ENCODE peak calls at places on chromosomes 4 and X, in seven cellular contexts. One of them, this sample, is unnamed.

GRCh38 chr4:148834804-148835598 is 392.8 kb upstream of the NR3C2 start:
- DNase-seq in endothelial cell of umbilical vein: peak
- DNase-seq in IMR-90: peak
- DNase-seq in keratinocyte: no peak
- DNase-seq in SK-N-SH: no peak
- DNase-seq in mesenchymal stem cell: peak
- DNase-seq in GM23248: peak
- DNase-seq in this sample: peak

GRCh38 chrX:139932901-139933796 is at the start of gene ATP11C:
- DNase-seq in endothelial cell of umbilical vein: peak
- DNase-seq in IMR-90: peak
- DNase-seq in keratinocyte: peak
- DNase-seq in SK-N-SH: peak
- DNase-seq in mesenchymal stem cell: peak
- DNase-seq in GM23248: peak
- DNase-seq in this sample: peak

GRCh38 chr4:123411976-123412589 is 15.5 kb downstream of the SPRY1 start:
- DNase-seq in endothelial cell of umbilical vein: no peak
- DNase-seq in IMR-90: no peak
- DNase-seq in keratinocyte: no peak
- DNase-seq in SK-N-SH: no peak
- DNase-seq in mesenchymal stem cell: no peak
- DNase-seq in GM23248: peak
- DNase-seq in this sample: no peak

GRCh38 chr4:173281001-173281400 is 53.2 kb downstream of the HMGB2 start:
- DNase-seq in endothelial cell of umbilical vein: no peak
- DNase-seq in IMR-90: no peak
- DNase-seq in keratinocyte: no peak
- DNase-seq in SK-N-SH: no peak
- DNase-seq in mesenchymal stem cell: no peak
- DNase-seq in GM23248: no peak
- DNase-seq in this sample: no peak

GRCh38 chr4:100081511-100081910 is 108.8 kb downstream of the DDIT4L start:
- DNase-seq in endothelial cell of umbilical vein: no peak
- DNase-seq in IMR-90: no peak
- DNase-seq in keratinocyte: no peak
- DNase-seq in SK-N-SH: no peak
- DNase-seq in mesenchymal stem cell: no peak
- DNase-seq in GM23248: no peak
- DNase-seq in this sample: no peak

GRCh38 chrX:123338240-123338639 is 154.2 kb downstream of the GRIA3 start:
- DNase-seq in endothelial cell of umbilical vein: no peak
- DNase-seq in IMR-90: no peak
- DNase-seq in keratinocyte: no peak
- DNase-seq in SK-N-SH: no peak
- DNase-seq in mesenchymal stem cell: no peak
- DNase-seq in GM23248: no peak
- DNase-seq in this sample: no peak

GRCh38 chr4:108794136-108794535 is 31.3 kb upstream of the ETNPPL start:
- DNase-seq in endothelial cell of umbilical vein: no peak
- DNase-seq in IMR-90: peak
- DNase-seq in keratinocyte: no peak
- DNase-seq in SK-N-SH: no peak
- DNase-seq in mesenchymal stem cell: peak
- DNase-seq in GM23248: peak
- DNase-seq in this sample: no peak

GRCh38 chr4:6987566-6987920 is 55.6 kb upstream of the TADA2B start:
- DNase-seq in endothelial cell of umbilical vein: no peak
- DNase-seq in IMR-90: peak
- DNase-seq in keratinocyte: no peak
- DNase-seq in SK-N-SH: no peak
- DNase-seq in mesenchymal stem cell: peak
- DNase-seq in GM23248: peak
- DNase-seq in this sample: peak

GRCh38 chrX:87621697-87622096 is 104.1 kb downstream of the KLHL4 start:
- DNase-seq in endothelial cell of umbilical vein: peak
- DNase-seq in IMR-90: no peak
- DNase-seq in keratinocyte: no peak
- DNase-seq in SK-N-SH: no peak
- DNase-seq in mesenchymal stem cell: peak
- DNase-seq in GM23248: no peak
- DNase-seq in this sample: no peak

GRCh38 chr4:845836-846251 is 19.9 kb upstream of the CPLX1 start:
- DNase-seq in endothelial cell of umbilical vein: no peak
- DNase-seq in IMR-90: peak
- DNase-seq in keratinocyte: no peak
- DNase-seq in SK-N-SH: no peak
- DNase-seq in mesenchymal stem cell: no peak
- DNase-seq in GM23248: peak
- DNase-seq in this sample: no peak

GRCh38 chr4:85756938-85757337 is 282.0 kb downstream of the ARHGAP24 start:
- DNase-seq in endothelial cell of umbilical vein: peak
- DNase-seq in IMR-90: peak
- DNase-seq in keratinocyte: no peak
- DNase-seq in SK-N-SH: peak
- DNase-seq in mesenchymal stem cell: peak
- DNase-seq in GM23248: peak
- DNase-seq in this sample: peak

GRCh38 chrX:51461053-51462050 is 35.0 kb downstream of the NUDT11 start:
- DNase-seq in endothelial cell of umbilical vein: peak
- DNase-seq in IMR-90: peak
- DNase-seq in keratinocyte: no peak
- DNase-seq in SK-N-SH: peak
- DNase-seq in mesenchymal stem cell: peak
- DNase-seq in GM23248: peak
- DNase-seq in this sample: peak

GRCh38 chrX:95076449-95076848 is 1402.4 kb downstream of the FAM133A start:
- DNase-seq in endothelial cell of umbilical vein: no peak
- DNase-seq in IMR-90: peak
- DNase-seq in keratinocyte: no peak
- DNase-seq in SK-N-SH: peak
- DNase-seq in mesenchymal stem cell: peak
- DNase-seq in GM23248: peak
- DNase-seq in this sample: peak

GRCh38 chr4:118942465-118942864 is 53.8 kb downstream of the SYNPO2 start:
- DNase-seq in endothelial cell of umbilical vein: no peak
- DNase-seq in IMR-90: peak
- DNase-seq in keratinocyte: no peak
- DNase-seq in SK-N-SH: peak
- DNase-seq in mesenchymal stem cell: peak
- DNase-seq in GM23248: peak
- DNase-seq in this sample: no peak

GRCh38 chrX:134163836-134164235 is 73.1 kb upstream of the CCDC160 start:
- DNase-seq in endothelial cell of umbilical vein: no peak
- DNase-seq in IMR-90: no peak
- DNase-seq in keratinocyte: no peak
- DNase-seq in SK-N-SH: no peak
- DNase-seq in mesenchymal stem cell: no peak
- DNase-seq in GM23248: no peak
- DNase-seq in this sample: no peak

GRCh38 chr4:1975880-1976279 is 32.9 kb downstream of the NELFA start:
- DNase-seq in endothelial cell of umbilical vein: no peak
- DNase-seq in IMR-90: no peak
- DNase-seq in keratinocyte: no peak
- DNase-seq in SK-N-SH: no peak
- DNase-seq in mesenchymal stem cell: no peak
- DNase-seq in GM23248: no peak
- DNase-seq in this sample: no peak

GRCh38 chr4:78660559-78660958 is 109.0 kb downstream of the ANXA3 start:
- DNase-seq in endothelial cell of umbilical vein: no peak
- DNase-seq in IMR-90: no peak
- DNase-seq in keratinocyte: no peak
- DNase-seq in SK-N-SH: no peak
- DNase-seq in mesenchymal stem cell: no peak
- DNase-seq in GM23248: peak
- DNase-seq in this sample: no peak

GRCh38 chrX:49842603-49843002 is 13.5 kb downstream of the PAGE4 start:
- DNase-seq in endothelial cell of umbilical vein: no peak
- DNase-seq in IMR-90: no peak
- DNase-seq in keratinocyte: no peak
- DNase-seq in SK-N-SH: no peak
- DNase-seq in mesenchymal stem cell: no peak
- DNase-seq in GM23248: no peak
- DNase-seq in this sample: no peak

GRCh38 chr4:113057891-113058290 is 8.4 kb downstream of the ANK2 start:
- DNase-seq in endothelial cell of umbilical vein: no peak
- DNase-seq in IMR-90: no peak
- DNase-seq in keratinocyte: no peak
- DNase-seq in SK-N-SH: no peak
- DNase-seq in mesenchymal stem cell: peak
- DNase-seq in GM23248: peak
- DNase-seq in this sample: no peak

GRCh38 chr4:78650106-78651021 is 98.8 kb downstream of the ANXA3 start:
- DNase-seq in endothelial cell of umbilical vein: no peak
- DNase-seq in IMR-90: peak
- DNase-seq in keratinocyte: peak
- DNase-seq in SK-N-SH: no peak
- DNase-seq in mesenchymal stem cell: peak
- DNase-seq in GM23248: peak
- DNase-seq in this sample: no peak

GRCh38 chrX:103464071-103464773 is 55.1 kb downstream of the RAB40A start:
- DNase-seq in endothelial cell of umbilical vein: peak
- DNase-seq in IMR-90: peak
- DNase-seq in keratinocyte: no peak
- DNase-seq in SK-N-SH: peak
- DNase-seq in mesenchymal stem cell: peak
- DNase-seq in GM23248: peak
- DNase-seq in this sample: peak

GRCh38 chrX:134210465-134210864 is 26.5 kb upstream of the CCDC160 start:
- DNase-seq in endothelial cell of umbilical vein: no peak
- DNase-seq in IMR-90: no peak
- DNase-seq in keratinocyte: no peak
- DNase-seq in SK-N-SH: no peak
- DNase-seq in mesenchymal stem cell: no peak
- DNase-seq in GM23248: no peak
- DNase-seq in this sample: no peak

GRCh38 chr4:168522829-168523228 is 26.0 kb downstream of the PALLD start:
- DNase-seq in endothelial cell of umbilical vein: no peak
- DNase-seq in IMR-90: peak
- DNase-seq in keratinocyte: no peak
- DNase-seq in SK-N-SH: no peak
- DNase-seq in mesenchymal stem cell: peak
- DNase-seq in GM23248: no peak
- DNase-seq in this sample: no peak

GRCh38 chrX:9089652-9090051 is 55.7 kb upstream of the FAM9B start:
- DNase-seq in endothelial cell of umbilical vein: no peak
- DNase-seq in IMR-90: no peak
- DNase-seq in keratinocyte: no peak
- DNase-seq in SK-N-SH: no peak
- DNase-seq in mesenchymal stem cell: peak
- DNase-seq in GM23248: no peak
- DNase-seq in this sample: no peak

GRCh38 chr4:41477200-41477910 is 60.6 kb upstream of the LIMCH1 start:
- DNase-seq in endothelial cell of umbilical vein: no peak
- DNase-seq in IMR-90: no peak
- DNase-seq in keratinocyte: no peak
- DNase-seq in SK-N-SH: no peak
- DNase-seq in mesenchymal stem cell: no peak
- DNase-seq in GM23248: no peak
- DNase-seq in this sample: no peak

DNA sequence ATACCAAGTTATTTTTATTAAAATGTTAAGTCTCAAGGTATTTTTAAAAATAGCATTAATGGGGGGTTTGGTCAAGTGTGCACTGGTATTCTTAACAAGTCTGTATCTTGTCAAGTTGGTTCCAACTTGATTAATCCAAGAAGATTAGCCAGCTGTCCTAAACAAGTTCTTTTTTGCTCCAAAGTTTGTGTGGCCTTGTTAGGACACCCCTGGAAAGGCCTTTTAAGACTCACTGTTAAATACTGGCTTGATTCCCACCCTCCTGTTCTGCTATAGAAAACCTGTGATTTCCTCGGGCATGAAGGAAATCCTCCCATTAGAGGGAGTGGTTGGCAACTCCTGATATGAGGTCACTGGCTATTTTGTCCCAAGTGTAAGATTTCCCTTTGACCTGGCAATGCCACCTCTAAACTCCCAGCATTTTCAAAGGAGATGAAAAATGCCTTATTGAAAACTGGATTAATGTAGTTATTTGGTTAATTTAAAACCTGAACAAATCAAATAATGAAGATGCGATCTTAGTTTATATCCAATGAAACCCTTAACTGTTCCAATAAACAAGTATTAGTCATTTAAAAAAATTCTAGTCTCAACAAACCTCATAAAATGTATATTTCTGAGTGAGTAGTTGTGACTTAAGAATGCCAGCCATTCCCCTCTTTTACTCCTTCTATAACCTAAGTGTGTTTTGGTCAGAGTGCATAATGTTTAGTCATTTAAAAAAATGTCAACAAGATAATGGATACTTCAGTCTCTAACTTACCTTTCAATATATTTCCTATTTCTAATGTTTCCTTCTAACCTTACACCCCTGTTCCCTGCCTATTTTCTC is 94.4 kb downstream of the NPNT start:
- DNase-seq in endothelial cell of umbilical vein: peak
- DNase-seq in IMR-90: no peak
- DNase-seq in keratinocyte: no peak
- DNase-seq in SK-N-SH: no peak
- DNase-seq in mesenchymal stem cell: no peak
- DNase-seq in GM23248: no peak
- DNase-seq in this sample: no peak
- H3K27ac ChIP-seq in endothelial cell of umbilical vein: peak
- H3K27ac ChIP-seq in IMR-90: no peak
- H3K27ac ChIP-seq in keratinocyte: no peak
- H3K27ac ChIP-seq in SK-N-SH: no peak
- H3K27ac ChIP-seq in mesenchymal stem cell: no peak
- H3K27ac ChIP-seq in GM23248: no peak
- H3K27ac ChIP-seq in this sample: no peak

DNA sequence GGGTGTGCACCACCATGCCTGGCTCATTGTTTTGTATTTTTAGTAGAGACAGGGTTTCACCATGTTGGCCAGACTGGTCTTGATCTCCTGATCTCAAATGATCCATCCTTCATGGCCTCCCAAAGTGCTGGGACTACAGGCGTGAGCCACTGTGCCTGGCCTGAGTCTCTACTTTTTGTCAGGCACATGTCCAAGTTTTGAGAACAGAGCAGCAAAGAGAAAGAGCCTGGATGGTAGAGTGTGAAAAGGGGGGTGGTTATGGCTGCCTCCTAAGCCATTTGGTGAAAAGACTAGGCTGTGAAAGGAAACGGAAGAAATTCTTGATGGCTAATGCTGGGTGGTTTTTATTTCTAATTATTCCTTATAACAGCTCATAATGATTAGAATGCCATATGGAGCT is 63.4 kb downstream of the GAB1 start:
- DNase-seq in endothelial cell of umbilical vein: no peak
- DNase-seq in IMR-90: no peak
- DNase-seq in keratinocyte: no peak
- DNase-seq in SK-N-SH: no peak
- DNase-seq in mesenchymal stem cell: no peak
- DNase-seq in GM23248: no peak
- DNase-seq in this sample: no peak
- H3K4me2 ChIP-seq in endothelial cell of umbilical vein: no peak
- H3K4me2 ChIP-seq in IMR-90: no peak
- H3K4me2 ChIP-seq in keratinocyte: no peak
- H3K4me2 ChIP-seq in SK-N-SH: no peak
- H3K4me2 ChIP-seq in mesenchymal stem cell: no peak
- H3K4me2 ChIP-seq in GM23248: no peak
- H3K4me2 ChIP-seq in this sample: no peak

GRCh38 chrX:16577483-16578029 is 72.4 kb upstream of the S100G start:
- DNase-seq in endothelial cell of umbilical vein: no peak
- DNase-seq in IMR-90: no peak
- DNase-seq in keratinocyte: no peak
- DNase-seq in SK-N-SH: no peak
- DNase-seq in mesenchymal stem cell: no peak
- DNase-seq in GM23248: no peak
- DNase-seq in this sample: peak
- H3K27ac ChIP-seq in endothelial cell of umbilical vein: no peak
- H3K27ac ChIP-seq in IMR-90: no peak
- H3K27ac ChIP-seq in keratinocyte: no peak
- H3K27ac ChIP-seq in SK-N-SH: no peak
- H3K27ac ChIP-seq in mesenchymal stem cell: no peak
- H3K27ac ChIP-seq in GM23248: no peak
- H3K27ac ChIP-seq in this sample: peak

GRCh38 chrX:13123247-13123856 is 78.9 kb upstream of the FAM9C start:
- DNase-seq in endothelial cell of umbilical vein: no peak
- DNase-seq in IMR-90: no peak
- DNase-seq in keratinocyte: no peak
- DNase-seq in SK-N-SH: no peak
- DNase-seq in mesenchymal stem cell: peak
- DNase-seq in GM23248: no peak
- DNase-seq in this sample: no peak
- H3K4me2 ChIP-seq in endothelial cell of umbilical vein: peak
- H3K4me2 ChIP-seq in IMR-90: peak
- H3K4me2 ChIP-seq in keratinocyte: no peak
- H3K4me2 ChIP-seq in SK-N-SH: peak
- H3K4me2 ChIP-seq in mesenchymal stem cell: no peak
- H3K4me2 ChIP-seq in GM23248: no peak
- H3K4me2 ChIP-seq in this sample: no peak